ENCODE peak calls at places on chromosome 5, in five cellular contexts. U, G, H, F and Z are unnamed samples.

GRCh38 chr5:16313761-16314160 is 134.2 kb upstream of the MARCHF11 start:
- DNase-seq in G (no peak), F (no peak), H (no peak), U (no peak), Z (no peak)

GRCh38 chr5:30667293-30667692 is 526.2 kb upstream of the CDH6 start:
- DNase-seq in U (no peak), H (no peak), G (no peak), F (no peak), Z (no peak)

GRCh38 chr5:133247881-133248642 is 196.2 kb downstream of the HSPA4 start:
- DNase-seq in F (no peak), H (peak; percentile 73), U (no peak), G (no peak), Z (no peak)

GRCh38 chr5:151775025-151775606 is 3.4 kb downstream of the G3BP1 start:
- DNase-seq in U (no peak), G (no peak), H (no peak), F (no peak), Z (no peak)

GRCh38 chr5:3157214-3157613 is 405.7 kb upstream of the IRX2 start:
- DNase-seq in G (no peak), H (no peak), U (no peak), F (no peak), Z (no peak)

GRCh38 chr5:1005904-1006655 is 2.5 kb upstream of the NKD2 start:
- DNase-seq in F (no peak), G (no peak), H (no peak), U (peak; percentile 17), Z (no peak)

GRCh38 chr5:26700759-26701384 is 337.5 kb downstream of the CDH9 start:
- DNase-seq in U (no peak), H (peak; percentile 47), G (peak; percentile 11), F (no peak), Z (no peak)

GRCh38 chr5:32487008-32487407 is 42.5 kb upstream of the ZFR start:
- DNase-seq in H (no peak), F (no peak), G (no peak), U (no peak), Z (no peak)

GRCh38 chr5:14144586-14145355 is 1.6 kb downstream of the TRIO start:
- DNase-seq in G (peak; percentile 77), H (peak; percentile 81), F (peak; percentile 54), U (peak; percentile 78), Z (peak; percentile 35)

GRCh38 chr5:50751064-50751657 is 84.7 kb downstream of the PARP8 start:
- DNase-seq in F (no peak), H (peak; percentile 2), G (peak; percentile 83), U (no peak), Z (peak; percentile 39)

GRCh38 chr5:31638286-31638685 is 645 bp upstream of the PDZD2 start:
- DNase-seq in F (no peak), U (peak; percentile 55), G (no peak), H (no peak), Z (no peak)

GRCh38 chr5:124748687-124749594 is 2.5 kb upstream of the ZNF608 start:
- DNase-seq in H (peak; percentile 93), U (peak; percentile 64), G (peak; percentile 96), F (peak; percentile 80), Z (no peak)

GRCh38 chr5:115194671-115195070 is 25.0 kb upstream of the TRIM36 start:
- DNase-seq in U (no peak), F (peak; percentile 71), G (no peak), H (no peak), Z (no peak)

GRCh38 chr5:150672237-150672883 is 11.3 kb downstream of the MYOZ3 start:
- DNase-seq in H (no peak), G (no peak), U (peak; percentile 62), F (peak; percentile 47), Z (no peak)

GRCh38 chr5:177496111-177497010 is 1.0 kb downstream of the PDLIM7 start:
- DNase-seq in G (peak; percentile 54), H (peak; percentile 93), U (peak; percentile 85), F (peak; percentile 51), Z (no peak)

GRCh38 chr5:157280927-157281326 is 15.0 kb downstream of the CYFIP2 start:
- DNase-seq in G (no peak), F (no peak), H (no peak), U (no peak), Z (no peak)

GRCh38 chr5:41876678-41877077 is 6.5 kb upstream of the OXCT1 start:
- DNase-seq in H (no peak), F (no peak), U (no peak), G (no peak), Z (no peak)

GRCh38 chr5:172931001-172931536 is 28.2 kb upstream of the RPL26L1 start:
- DNase-seq in G (no peak), H (peak; percentile 83), F (no peak), U (no peak), Z (no peak)

GRCh38 chr5:68798877-68799276 is 294.9 kb upstream of the SLC30A5 start:
- DNase-seq in H (no peak), F (no peak), U (no peak), G (no peak), Z (no peak)

DNA sequence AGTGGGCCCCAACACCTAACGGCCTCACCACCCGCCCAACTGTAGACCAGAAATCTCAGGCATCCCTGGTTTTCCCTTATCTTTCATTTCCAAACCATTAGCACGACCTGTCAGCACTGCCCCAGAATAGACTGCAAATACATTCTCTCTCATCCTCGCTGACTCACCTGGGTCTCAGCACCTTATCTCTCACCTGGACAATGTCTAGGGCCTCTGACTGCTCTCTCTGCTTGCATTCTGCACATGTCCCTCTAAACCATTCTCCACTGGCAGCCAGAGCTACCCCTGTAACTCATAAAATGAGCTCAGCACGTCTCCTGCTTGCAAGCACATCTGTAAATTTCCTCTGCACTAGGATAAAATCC is 12.7 kb downstream of the CKMT2 start:
- DNase-seq in U (no peak), F (no peak), G (no peak), H (no peak), Z (no peak)
- H3K27ac ChIP-seq in U (peak overlapping the region; percentile 52), F (peak overlapping the region; percentile 80), G (no peak overlapping the region), H (peak overlapping the region; percentile 61), Z (no peak overlapping the region)

DNA sequence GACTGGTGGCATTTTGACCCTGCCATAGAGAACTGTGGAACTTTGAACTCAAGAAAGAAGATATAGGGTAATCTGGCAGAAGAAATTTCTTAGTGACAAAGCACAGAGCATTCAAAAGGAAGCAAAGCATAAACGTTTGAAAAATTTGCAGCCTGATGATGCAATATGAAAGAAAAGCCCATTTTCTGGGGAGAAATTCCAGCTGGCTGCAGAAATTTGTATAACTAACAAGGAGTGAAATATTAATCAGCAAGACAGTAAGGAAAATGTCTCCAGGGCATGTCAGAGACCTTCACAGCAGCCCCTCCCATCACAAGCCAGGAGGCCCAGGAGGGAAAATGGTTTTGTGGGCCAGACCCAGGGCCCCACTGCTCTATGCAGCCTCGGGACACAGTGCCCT is 359.5 kb downstream of the HINT1 start:
- DNase-seq in H (no peak), F (no peak), G (no peak), U (no peak), Z (no peak)
- TF ChIP-seq CTCF in H (no peak), F (no peak), G (no peak), U (no peak), Z (no peak)

DNA sequence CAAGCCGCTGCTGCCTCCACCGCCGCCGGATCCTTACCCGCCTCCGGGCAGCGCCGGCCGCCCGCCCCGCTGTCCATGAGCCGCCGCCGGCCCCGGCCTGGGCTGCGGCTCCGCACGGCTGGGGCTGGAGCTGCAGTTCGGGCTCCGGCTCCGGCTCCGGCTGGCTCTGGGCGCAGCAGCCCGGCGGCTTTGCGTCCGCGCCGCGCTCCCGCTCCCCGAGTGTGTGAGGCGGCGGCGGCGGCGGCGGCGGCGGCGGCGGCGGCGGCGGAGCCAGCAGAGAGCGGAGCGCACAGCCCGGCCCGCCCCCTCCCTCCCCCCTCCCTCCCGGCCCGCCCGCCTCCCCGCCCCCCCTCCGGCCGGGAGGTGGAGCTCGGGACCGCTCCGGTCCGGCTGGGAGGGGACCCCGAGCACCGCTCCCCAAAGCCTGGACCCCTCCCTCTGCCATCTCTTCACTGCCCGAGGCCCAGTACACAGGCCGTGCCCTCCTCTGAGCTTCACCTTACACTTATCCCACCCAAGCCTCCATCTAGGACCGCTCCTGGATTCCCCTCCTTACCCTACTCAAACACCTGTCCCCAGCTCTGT is at the start of gene PCDH1:
- DNase-seq in H (no peak), U (peak; percentile 46), F (peak; percentile 61), G (no peak), Z (peak; percentile 11)
- H3K27ac ChIP-seq in H (peak within 1 kb of the TSS; percentile 83), U (no peak within 1 kb of the TSS), F (peak within 1 kb of the TSS; percentile 95), G (no peak within 1 kb of the TSS), Z (no peak within 1 kb of the TSS)

GRCh38 chr5:123557907-123558306 is 45.9 kb downstream of the CSNK1G3 start:
- DNase-seq in H (no peak), F (no peak), U (no peak), G (no peak), Z (no peak)
- TF ChIP-seq CTCF in H (no peak), F (no peak), U (no peak), G (no peak), Z (no peak)

GRCh38 chr5:80097516-80097915 is 62.4 kb downstream of the THBS4 start:
- DNase-seq in G (no peak), U (no peak), F (no peak), H (no peak), Z (no peak)
- H3K27ac ChIP-seq in G (no peak overlapping the region), U (no peak overlapping the region), F (no peak overlapping the region), H (no peak overlapping the region), Z (no peak overlapping the region)

GRCh38 chr5:181173027-181173419 is 25.6 kb downstream of the OR2V2 start:
- DNase-seq in U (no peak), F (no peak), H (no peak), G (peak; percentile 73), Z (no peak)
- TF ChIP-seq CTCF in U (no peak), F (no peak), H (peak; percentile 31), G (peak; percentile 80), Z (peak; percentile 62)

GRCh38 chr5:74833537-74834266 is 32.5 kb downstream of the FAM169A start:
- DNase-seq in U (no peak), G (no peak), H (no peak), F (no peak), Z (no peak)
- H3K27ac ChIP-seq in U (no peak overlapping the region), G (no peak overlapping the region), H (no peak overlapping the region), F (no peak overlapping the region), Z (no peak overlapping the region)

GRCh38 chr5:95960802-95961616 is 642 bp downstream of the ELL2 start:
- DNase-seq in H (peak; percentile 66), U (peak; percentile 80), F (peak; percentile 84), G (peak; percentile 70), Z (peak; percentile 70)

GRCh38 chr5:95959051-95959963 is 2.3 kb downstream of the ELL2 start:
- DNase-seq in H (no peak), F (no peak), U (no peak), G (no peak), Z (no peak)

GRCh38 chr5:95958308-95959014 is 3.2 kb downstream of the ELL2 start:
- DNase-seq in U (no peak), H (no peak), G (no peak), F (peak; percentile 43), Z (no peak)

GRCh38 chr5:95961617-95962474 is at the start of gene ELL2:
- DNase-seq in U (peak; percentile 95), F (peak; percentile 100), G (peak; percentile 88), H (peak; percentile 96), Z (peak; percentile 90)

GRCh38 chr5:95959964-95960801 is 1.5 kb downstream of the ELL2 start:
- DNase-seq in F (no peak), G (no peak), U (no peak), H (peak; percentile 18), Z (no peak)
- TF ChIP-seq CTCF in F (peak; percentile 21), G (no peak), U (no peak), H (no peak), Z (no peak)